ENCODE peak calls at places on chromosomes 6 and 20, in five cellular contexts. I, K, T, U and A are unnamed samples.

GRCh38 chr6:140174509-140174908 is 800.1 kb upstream of the CITED2 start:
- DNase-seq in I (no peak), K (no peak), T (no peak), U (peak; percentile 95), A (no peak)

GRCh38 chr20:38935967-38936407 is 9.8 kb downstream of the FAM83D start:
- DNase-seq in I (no peak), K (no peak), T (no peak), U (peak; percentile 36), A (no peak)

GRCh38 chr20:43765933-43766332 is 39.1 kb upstream of the GTSF1L start:
- DNase-seq in I (no peak), K (no peak), T (no peak), U (no peak), A (no peak)

GRCh38 chr6:30912746-30913520 is 1.1 kb upstream of the VARS2 start:
- DNase-seq in I (no peak), K (no peak), T (no peak), U (no peak), A (no peak)

GRCh38 chr6:139485185-139485584 is 110.7 kb upstream of the CITED2 start:
- DNase-seq in I (no peak), K (no peak), T (no peak), U (no peak), A (no peak)

GRCh38 chr20:63215101-63216040 is 560 bp downstream of the YTHDF1 start:
- DNase-seq in I (no peak), K (no peak), T (peak; percentile 56), U (no peak), A (peak; percentile 61)

GRCh38 chr20:63279931-63280330 is 7.3 kb downstream of the ARFGAP1 start:
- DNase-seq in I (no peak), K (no peak), T (no peak), U (no peak), A (no peak)

GRCh38 chr6:37688088-37688850 is 9.4 kb downstream of the MDGA1 start:
- DNase-seq in I (no peak), K (no peak), T (no peak), U (no peak), A (no peak)

GRCh38 chr20:56957737-56958553 is 308.5 kb downstream of the BMP7 start:
- DNase-seq in I (no peak), K (no peak), T (no peak), U (no peak), A (no peak)

GRCh38 chr6:11094411-11094851 is 797 bp downstream of the SMIM13 start:
- DNase-seq in I (peak; percentile 29), K (peak; percentile 50), T (no peak), U (no peak), A (peak; percentile 66)

GRCh38 chr6:28597217-28597835 is 71.6 kb downstream of the GPX5 start:
- DNase-seq in I (no peak), K (no peak), T (no peak), U (peak; percentile 71), A (no peak)

GRCh38 chr6:169864148-169865030 is 113.0 kb downstream of the ERMARD start:
- DNase-seq in I (no peak), K (peak; percentile 13), T (no peak), U (no peak), A (no peak)

GRCh38 chr6:105873799-105874198 is 212.3 kb upstream of the PRDM1 start:
- DNase-seq in I (no peak), K (no peak), T (no peak), U (no peak), A (no peak)

GRCh38 chr6:36851149-36851614 is 11.9 kb upstream of the CPNE5 start:
- DNase-seq in I (peak; percentile 72), K (peak; percentile 68), T (no peak), U (peak; percentile 18), A (peak; percentile 64)

GRCh38 chr6:143821359-143821758 is 21.8 kb upstream of the LTV1 start:
- DNase-seq in I (no peak), K (no peak), T (no peak), U (no peak), A (no peak)

GRCh38 chr20:31823360-31824124 is 4.4 kb downstream of the MYLK2 start:
- DNase-seq in I (no peak), K (no peak), T (no peak), U (no peak), A (no peak)

GRCh38 chr20:1001981-1002681 is at the start of gene RSPO4:
- DNase-seq in I (no peak), K (no peak), T (no peak), U (no peak), A (no peak)

GRCh38 chr20:24732076-24732475 is 217.0 kb upstream of the CST7 start:
- DNase-seq in I (no peak), K (no peak), T (no peak), U (no peak), A (no peak)

GRCh38 chr6:130632288-130632687 is 194.9 kb upstream of the SMLR1 start:
- DNase-seq in I (no peak), K (no peak), T (no peak), U (no peak), A (no peak)

GRCh38 chr6:149098700-149099276 is 218.7 kb upstream of the TAB2 start:
- DNase-seq in I (no peak), K (no peak), T (no peak), U (no peak), A (no peak)

GRCh38 chr6:35096129-35096852 is 44.8 kb downstream of the TCP11 start:
- DNase-seq in I (no peak), K (no peak), T (no peak), U (peak; percentile 41), A (no peak)

GRCh38 chr20:13262302-13262650 is 41.2 kb downstream of the ISM1 start:
- DNase-seq in I (no peak), K (no peak), T (no peak), U (no peak), A (no peak)

GRCh38 chr6:71045296-71045695 is 88.4 kb upstream of the B3GAT2 start:
- DNase-seq in I (no peak), K (no peak), T (no peak), U (no peak), A (no peak)

GRCh38 chr20:364905-365794 is 15.4 kb upstream of the TRIB3 start:
- DNase-seq in I (no peak), K (no peak), T (no peak), U (peak; percentile 80), A (no peak)

GRCh38 chr20:13401596-13401995 is 180.5 kb downstream of the ISM1 start:
- DNase-seq in I (no peak), K (no peak), T (no peak), U (no peak), A (no peak)

GRCh38 chr6:16754864-16755263 is 6.4 kb downstream of the ATXN1 start:
- DNase-seq in I (no peak), K (no peak), T (no peak), U (no peak), A (no peak)

GRCh38 chr20:20052074-20052970 is at the start of the genes CFAP61 and CRNKL1:
- DNase-seq in I (peak; percentile 97), K (peak; percentile 96), T (peak; percentile 99), U (peak; percentile 92), A (peak; percentile 95)

GRCh38 chr20:45917790-45918141 is 5.8 kb upstream of the PLTP start:
- DNase-seq in I (peak; percentile 39), K (peak; percentile 60), T (no peak), U (no peak), A (no peak)

GRCh38 chr6:28775052-28775376 is 148.8 kb downstream of the TRIM27 start:
- DNase-seq in I (no peak), K (no peak), T (no peak), U (no peak), A (no peak)

GRCh38 chr20:60206259-60206658 is 248.0 kb downstream of the CDH26 start:
- DNase-seq in I (no peak), K (no peak), T (no peak), U (no peak), A (peak; percentile 36)

GRCh38 chr6:39189915-39190544 is 39.2 kb downstream of the KCNK5 start:
- DNase-seq in I (peak; percentile 38), K (no peak), T (peak; percentile 64), U (no peak), A (peak; percentile 74)

GRCh38 chr6:39189131-39189530 is 40.1 kb downstream of the KCNK5 start:
- DNase-seq in I (no peak), K (no peak), T (peak; percentile 48), U (no peak), A (no peak)

GRCh38 chr6:39191236-39191930 is 37.9 kb downstream of the KCNK5 start:
- DNase-seq in I (no peak), K (no peak), T (peak; percentile 73), U (no peak), A (no peak)

GRCh38 chr6:39192736-39193135 is 36.5 kb downstream of the KCNK5 start:
- DNase-seq in I (no peak), K (no peak), T (no peak), U (no peak), A (no peak)

DNA sequence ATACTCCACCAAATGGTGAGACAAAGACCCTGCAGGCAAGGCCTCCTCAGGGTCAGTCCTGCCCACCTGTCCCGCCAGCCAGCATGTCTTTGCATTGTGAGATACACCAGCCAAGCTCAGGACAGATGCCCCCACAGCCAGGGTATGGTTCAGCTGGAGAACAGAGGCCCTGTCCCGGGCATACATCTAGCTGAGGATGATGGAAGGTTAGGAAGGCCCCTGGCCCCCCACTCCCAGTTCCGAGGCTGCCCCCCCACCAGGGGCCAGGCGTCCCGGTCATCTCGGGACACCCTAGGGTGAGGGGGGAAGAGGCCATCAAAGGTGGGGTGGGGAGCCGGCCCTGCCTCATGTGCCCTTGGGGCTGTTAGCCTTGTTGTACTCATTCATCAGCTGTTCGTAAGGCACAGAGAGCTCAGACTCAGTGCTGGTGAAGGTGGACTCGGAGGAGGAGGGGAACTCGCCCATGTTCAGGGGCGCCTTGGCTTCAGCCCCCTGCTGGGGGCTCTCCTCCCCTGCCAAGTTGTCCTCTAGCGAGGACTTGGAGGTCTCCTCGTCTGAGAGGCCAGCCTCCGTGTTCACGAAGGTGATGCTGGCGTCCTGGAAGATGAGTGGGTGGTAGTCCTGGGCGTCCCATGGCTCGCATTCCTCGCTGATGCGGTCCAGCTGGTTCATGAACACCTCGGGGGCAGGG is 38.6 kb downstream of the KCNK5 start:
- DNase-seq in I (no peak), K (no peak), T (peak; percentile 48), U (no peak), A (no peak)
- TF ChIP-seq CTCF in I (no peak), K (no peak), T (no peak), U (no peak), A (no peak)

GRCh38 chr6:159595173-159595572 is 97.9 kb downstream of the SOD2 start:
- DNase-seq in I (no peak), K (no peak), T (no peak), U (no peak), A (no peak)
- TF ChIP-seq CTCF in I (no peak), K (no peak), T (no peak), U (no peak), A (no peak)

GRCh38 chr20:17966432-17967312 is 1.9 kb downstream of the SNX5 start:
- DNase-seq in I (no peak), K (no peak), T (no peak), U (no peak), A (no peak)
- TF ChIP-seq CTCF in I (no peak), K (no peak), T (peak; percentile 19), U (peak; percentile 34), A (no peak)

GRCh38 chr6:42987533-42988451 is 3.4 kb downstream of the PPP2R5D start:
- DNase-seq in I (no peak), K (no peak), T (no peak), U (no peak), A (no peak)

GRCh38 chr6:42988486-42989020 is 4.2 kb downstream of the PPP2R5D start:
- DNase-seq in I (peak; percentile 18), K (no peak), T (no peak), U (no peak), A (no peak)

GRCh38 chr6:42981866-42982265 is 2.5 kb upstream of the PPP2R5D start:
- DNase-seq in I (no peak), K (no peak), T (no peak), U (no peak), A (no peak)

GRCh38 chr6:42984924-42985475 is 630 bp downstream of the PPP2R5D start:
- DNase-seq in I (no peak), K (peak; percentile 24), T (no peak), U (no peak), A (no peak)

GRCh38 chr6:42984001-42984923 is at the start of gene PPP2R5D:
- DNase-seq in I (peak; percentile 98), K (peak; percentile 97), T (peak; percentile 97), U (peak; percentile 96), A (peak; percentile 97)
- TF ChIP-seq CTCF in I (peak; percentile 57), K (no peak), T (no peak), U (no peak), A (no peak)